ENCODE peak calls at places on chromosomes 6 and 20, in six cellular contexts. One of them, this sample, is unnamed.

GRCh38 chr6:88870728-88871330 is 92.6 kb downstream of the RNGTT start:
- DNase-seq in hepatocyte: peak; percentile 57
- DNase-seq in HCT116: peak; percentile 29
- DNase-seq in GM23338: peak; percentile 70
- DNase-seq in MM.1S: peak; percentile 61
- DNase-seq in PC-3: peak; percentile 73
- DNase-seq in this sample: peak; percentile 12

GRCh38 chr6:35044145-35044745 is 96.9 kb downstream of the TCP11 start:
- DNase-seq in GM23338: peak; percentile 36
- DNase-seq in PC-3: peak; percentile 65
- DNase-seq in hepatocyte: no peak
- DNase-seq in MM.1S: no peak
- DNase-seq in HCT116: no peak
- DNase-seq in this sample: no peak

GRCh38 chr6:36362551-36363389 is 24.7 kb downstream of the ETV7 start:
- DNase-seq in PC-3: no peak
- DNase-seq in hepatocyte: no peak
- DNase-seq in HCT116: no peak
- DNase-seq in GM23338: no peak
- DNase-seq in MM.1S: no peak
- DNase-seq in this sample: no peak

GRCh38 chr6:27495386-27496135 is 22.7 kb upstream of the ZNF184 start:
- DNase-seq in HCT116: peak; percentile 59
- DNase-seq in MM.1S: no peak
- DNase-seq in GM23338: peak; percentile 91
- DNase-seq in PC-3: peak; percentile 41
- DNase-seq in hepatocyte: peak; percentile 85
- DNase-seq in this sample: peak; percentile 44

GRCh38 chr6:7424967-7425807 is 35.6 kb downstream of the RIOK1 start:
- DNase-seq in MM.1S: no peak
- DNase-seq in GM23338: peak; percentile 40
- DNase-seq in hepatocyte: peak; percentile 72
- DNase-seq in PC-3: peak; percentile 77
- DNase-seq in HCT116: peak; percentile 24
- DNase-seq in this sample: peak; percentile 57

GRCh38 chr6:14635195-14635594 is 517.6 kb downstream of the CD83 start:
- DNase-seq in GM23338: no peak
- DNase-seq in hepatocyte: no peak
- DNase-seq in PC-3: no peak
- DNase-seq in MM.1S: peak; percentile 61
- DNase-seq in HCT116: no peak
- DNase-seq in this sample: no peak

GRCh38 chr6:125294925-125295324 is 6.8 kb downstream of the HDDC2 start:
- DNase-seq in GM23338: no peak
- DNase-seq in PC-3: no peak
- DNase-seq in hepatocyte: no peak
- DNase-seq in MM.1S: no peak
- DNase-seq in HCT116: no peak
- DNase-seq in this sample: no peak

GRCh38 chr6:10584607-10585006 is 63.5 kb downstream of the GCNT2 start:
- DNase-seq in HCT116: no peak
- DNase-seq in GM23338: no peak
- DNase-seq in MM.1S: no peak
- DNase-seq in hepatocyte: no peak
- DNase-seq in PC-3: no peak
- DNase-seq in this sample: no peak

GRCh38 chr6:129644567-129645015 is 65.4 kb downstream of the ARHGAP18 start:
- DNase-seq in GM23338: no peak
- DNase-seq in hepatocyte: no peak
- DNase-seq in HCT116: peak; percentile 75
- DNase-seq in MM.1S: no peak
- DNase-seq in PC-3: no peak
- DNase-seq in this sample: no peak

GRCh38 chr20:7836076-7836475 is 104.2 kb downstream of the HAO1 start:
- DNase-seq in GM23338: no peak
- DNase-seq in MM.1S: no peak
- DNase-seq in hepatocyte: no peak
- DNase-seq in PC-3: no peak
- DNase-seq in HCT116: no peak
- DNase-seq in this sample: no peak

GRCh38 chr6:47420394-47421371 is 56.9 kb upstream of the CD2AP start:
- DNase-seq in hepatocyte: peak; percentile 42
- DNase-seq in MM.1S: no peak
- DNase-seq in GM23338: no peak
- DNase-seq in HCT116: no peak
- DNase-seq in PC-3: peak; percentile 79
- DNase-seq in this sample: no peak

GRCh38 chr6:118283759-118284158 is 264.3 kb upstream of the PLN start:
- DNase-seq in PC-3: peak; percentile 71
- DNase-seq in hepatocyte: peak; percentile 81
- DNase-seq in MM.1S: peak; percentile 52
- DNase-seq in HCT116: peak; percentile 55
- DNase-seq in GM23338: peak; percentile 78
- DNase-seq in this sample: peak; percentile 66

GRCh38 chr6:168703970-168704369 is 263.0 kb downstream of the SMOC2 start:
- DNase-seq in PC-3: no peak
- DNase-seq in MM.1S: no peak
- DNase-seq in hepatocyte: no peak
- DNase-seq in GM23338: no peak
- DNase-seq in HCT116: no peak
- DNase-seq in this sample: no peak

GRCh38 chr6:148457137-148457842 is 114.7 kb downstream of the SASH1 start:
- DNase-seq in HCT116: no peak
- DNase-seq in hepatocyte: no peak
- DNase-seq in PC-3: peak; percentile 43
- DNase-seq in MM.1S: no peak
- DNase-seq in GM23338: no peak
- DNase-seq in this sample: no peak

DNA sequence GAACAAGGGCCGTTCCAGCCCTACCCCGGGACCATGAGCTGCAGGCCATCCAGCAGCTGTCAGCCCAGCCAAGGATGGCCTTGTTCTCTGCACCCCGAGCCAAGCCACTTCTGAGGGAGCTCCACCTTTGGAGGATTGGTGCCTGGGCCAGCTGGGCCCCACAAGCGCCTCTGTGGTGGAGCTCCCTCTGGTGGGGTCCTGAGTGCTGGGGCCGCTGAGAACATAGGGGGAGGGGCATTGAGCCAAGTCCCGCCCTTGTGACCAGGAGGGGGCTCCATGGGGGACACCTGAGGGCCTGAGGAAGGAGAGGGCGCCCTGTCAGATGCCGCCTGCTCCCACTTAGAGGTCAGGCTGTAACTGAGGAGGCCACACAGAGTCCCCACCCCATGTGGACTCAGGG is 43.2 kb downstream of the YTHDF1 start:
- DNase-seq in MM.1S: no peak
- DNase-seq in PC-3: peak; percentile 15
- DNase-seq in hepatocyte: no peak
- DNase-seq in GM23338: peak; percentile 80
- DNase-seq in HCT116: peak; percentile 15
- DNase-seq in this sample: peak; percentile 20
- TF ChIP-seq CTCF in MM.1S: peak; percentile 12
- TF ChIP-seq CTCF in PC-3: peak; percentile 49
- TF ChIP-seq CTCF in hepatocyte: no peak
- TF ChIP-seq CTCF in GM23338: peak; percentile 64
- TF ChIP-seq CTCF in HCT116: peak; percentile 62
- TF ChIP-seq CTCF in this sample: peak; percentile 33

DNA sequence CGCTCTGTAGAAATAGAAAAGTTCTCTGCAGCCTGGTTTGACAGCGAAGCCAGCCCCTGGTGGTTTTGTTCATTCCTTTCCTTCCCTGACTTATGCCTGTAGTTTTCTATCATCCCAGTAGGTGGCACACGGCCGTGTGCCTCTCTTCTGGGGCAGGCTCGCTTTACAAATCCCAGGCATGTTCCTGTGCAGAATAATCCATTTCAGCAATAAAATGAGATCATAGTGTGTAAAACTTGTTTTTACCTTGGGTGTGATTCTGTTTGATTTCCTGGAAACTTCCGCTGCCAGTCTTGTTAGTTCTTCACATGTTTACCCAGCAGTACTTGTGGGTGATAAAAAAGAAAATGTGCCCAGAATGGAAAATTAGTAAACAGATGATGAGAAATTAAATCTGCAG is 7.4 kb upstream of the INSM1 start:
- DNase-seq in GM23338: peak; percentile 75
- DNase-seq in PC-3: peak; percentile 89
- DNase-seq in MM.1S: peak; percentile 66
- DNase-seq in hepatocyte: peak; percentile 82
- DNase-seq in HCT116: peak; percentile 40
- DNase-seq in this sample: peak; percentile 21
- TF ChIP-seq EZH2 in GM23338: no peak
- TF ChIP-seq EZH2 in PC-3: no peak
- TF ChIP-seq EZH2 in MM.1S: no peak
- TF ChIP-seq EZH2 in hepatocyte: no peak
- TF ChIP-seq EZH2 in HCT116: no peak
- TF ChIP-seq EZH2 in this sample: no peak

GRCh38 chr20:24790746-24791283 is 158.3 kb upstream of the CST7 start:
- DNase-seq in HCT116: no peak
- DNase-seq in MM.1S: no peak
- DNase-seq in GM23338: peak; percentile 23
- DNase-seq in hepatocyte: no peak
- DNase-seq in PC-3: no peak
- DNase-seq in this sample: no peak
- H3K9me2 ChIP-seq in HCT116: no peaks in the 10 kb centered on the region
- H3K9me2 ChIP-seq in MM.1S: no peaks in the 10 kb centered on the region
- H3K9me2 ChIP-seq in GM23338: peaks cover 4% of the 10 kb centered on the region
- H3K9me2 ChIP-seq in hepatocyte: no peaks in the 10 kb centered on the region
- H3K9me2 ChIP-seq in PC-3: no peaks in the 10 kb centered on the region
- H3K9me2 ChIP-seq in this sample: no peaks in the 10 kb centered on the region

GRCh38 chr6:56230976-56231566 is 16.3 kb downstream of the COL21A1 start:
- DNase-seq in PC-3: peak; percentile 71
- DNase-seq in HCT116: no peak
- DNase-seq in GM23338: no peak
- DNase-seq in MM.1S: no peak
- DNase-seq in hepatocyte: no peak
- DNase-seq in this sample: no peak
- TF ChIP-seq CTCF in PC-3: no peak
- TF ChIP-seq CTCF in HCT116: no peak
- TF ChIP-seq CTCF in GM23338: no peak
- TF ChIP-seq CTCF in MM.1S: no peak
- TF ChIP-seq CTCF in hepatocyte: no peak
- TF ChIP-seq CTCF in this sample: no peak

DNA sequence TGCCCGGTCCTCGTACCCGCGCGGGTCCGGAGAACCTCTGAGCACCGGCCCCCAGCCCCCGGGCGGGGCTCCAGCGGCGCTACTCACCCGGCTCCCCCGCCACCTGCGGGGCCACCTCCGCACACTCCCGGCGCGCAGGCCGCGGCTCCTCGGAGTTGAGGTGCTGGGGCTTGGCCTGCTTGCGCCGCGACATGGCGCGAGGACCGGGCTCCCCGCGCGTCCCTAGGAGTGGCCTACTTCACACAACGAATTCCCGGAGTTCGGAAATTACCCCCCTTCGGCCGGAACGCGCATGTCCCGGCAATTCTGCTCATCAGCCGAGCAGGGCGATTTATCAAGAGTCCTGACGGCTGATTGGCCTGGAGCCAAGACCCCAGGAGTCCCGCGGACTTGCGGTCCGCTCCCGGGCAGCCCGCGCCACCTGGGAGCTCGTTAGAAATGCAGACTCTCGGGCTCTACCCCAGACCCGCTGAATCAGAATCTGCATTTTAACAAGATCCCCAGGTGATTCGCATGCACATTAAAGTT is 86.5 kb downstream of the ZFP64 start:
- DNase-seq in GM23338: peak; percentile 85
- DNase-seq in hepatocyte: peak; percentile 46
- DNase-seq in PC-3: no peak
- DNase-seq in MM.1S: no peak
- DNase-seq in HCT116: no peak
- DNase-seq in this sample: peak; percentile 62
- TF ChIP-seq EZH2 in GM23338: no peak
- TF ChIP-seq EZH2 in hepatocyte: peak; percentile 87
- TF ChIP-seq EZH2 in PC-3: no peak
- TF ChIP-seq EZH2 in MM.1S: no peak
- TF ChIP-seq EZH2 in HCT116: no peak
- TF ChIP-seq EZH2 in this sample: no peak

GRCh38 chr6:79089552-79090404 is 11.7 kb upstream of the PHIP start:
- DNase-seq in MM.1S: no peak
- DNase-seq in hepatocyte: no peak
- DNase-seq in HCT116: no peak
- DNase-seq in PC-3: no peak
- DNase-seq in GM23338: no peak
- DNase-seq in this sample: no peak
- H3K9me2 ChIP-seq in MM.1S: no peaks in the 10 kb centered on the region
- H3K9me2 ChIP-seq in hepatocyte: no peaks in the 10 kb centered on the region
- H3K9me2 ChIP-seq in HCT116: no peaks in the 10 kb centered on the region
- H3K9me2 ChIP-seq in PC-3: no peaks in the 10 kb centered on the region
- H3K9me2 ChIP-seq in GM23338: no peaks in the 10 kb centered on the region
- H3K9me2 ChIP-seq in this sample: no peaks in the 10 kb centered on the region

GRCh38 chr20:34829191-34829590 is 3.7 kb upstream of the NCOA6 start:
- DNase-seq in HCT116: no peak
- DNase-seq in GM23338: peak; percentile 60
- DNase-seq in PC-3: no peak
- DNase-seq in MM.1S: no peak
- DNase-seq in hepatocyte: no peak
- DNase-seq in this sample: no peak
- TF ChIP-seq CTCF in HCT116: peak; percentile 14
- TF ChIP-seq CTCF in GM23338: peak; percentile 35
- TF ChIP-seq CTCF in PC-3: peak; percentile 11
- TF ChIP-seq CTCF in MM.1S: no peak
- TF ChIP-seq CTCF in hepatocyte: no peak
- TF ChIP-seq CTCF in this sample: peak; percentile 10

GRCh38 chr6:170282512-170283158 is 8.2 kb downstream of the DLL1 start:
- DNase-seq in hepatocyte: no peak
- DNase-seq in HCT116: no peak
- DNase-seq in GM23338: no peak
- DNase-seq in MM.1S: no peak
- DNase-seq in PC-3: no peak
- DNase-seq in this sample: no peak
- TF ChIP-seq EZH2 in hepatocyte: no peak
- TF ChIP-seq EZH2 in HCT116: no peak
- TF ChIP-seq EZH2 in GM23338: no peak
- TF ChIP-seq EZH2 in MM.1S: no peak
- TF ChIP-seq EZH2 in PC-3: no peak
- TF ChIP-seq EZH2 in this sample: no peak

DNA sequence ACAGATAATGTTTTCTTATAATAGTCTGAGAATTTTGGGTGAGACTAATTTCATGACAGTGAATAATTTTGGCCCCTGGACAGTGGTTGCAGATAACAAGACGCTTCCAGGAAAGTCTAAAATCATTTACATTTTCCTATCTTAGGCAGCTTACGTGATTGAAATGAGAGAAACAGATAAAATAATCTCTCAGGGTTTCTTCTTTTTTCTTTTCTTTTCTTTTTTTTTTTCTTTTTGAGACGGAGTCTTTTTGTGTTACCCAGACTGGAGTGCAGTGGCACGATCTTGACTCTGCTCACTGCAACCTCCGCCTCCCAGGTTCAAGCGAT is 4.2 kb upstream of the SERPINB1 start:
- DNase-seq in GM23338: no peak
- DNase-seq in MM.1S: no peak
- DNase-seq in hepatocyte: no peak
- DNase-seq in PC-3: no peak
- DNase-seq in HCT116: no peak
- DNase-seq in this sample: no peak
- H3K9me2 ChIP-seq in GM23338: no peaks in the 10 kb centered on the region
- H3K9me2 ChIP-seq in MM.1S: no peaks in the 10 kb centered on the region
- H3K9me2 ChIP-seq in hepatocyte: no peaks in the 10 kb centered on the region
- H3K9me2 ChIP-seq in PC-3: no peaks in the 10 kb centered on the region
- H3K9me2 ChIP-seq in HCT116: no peaks in the 10 kb centered on the region
- H3K9me2 ChIP-seq in this sample: no peaks in the 10 kb centered on the region

DNA sequence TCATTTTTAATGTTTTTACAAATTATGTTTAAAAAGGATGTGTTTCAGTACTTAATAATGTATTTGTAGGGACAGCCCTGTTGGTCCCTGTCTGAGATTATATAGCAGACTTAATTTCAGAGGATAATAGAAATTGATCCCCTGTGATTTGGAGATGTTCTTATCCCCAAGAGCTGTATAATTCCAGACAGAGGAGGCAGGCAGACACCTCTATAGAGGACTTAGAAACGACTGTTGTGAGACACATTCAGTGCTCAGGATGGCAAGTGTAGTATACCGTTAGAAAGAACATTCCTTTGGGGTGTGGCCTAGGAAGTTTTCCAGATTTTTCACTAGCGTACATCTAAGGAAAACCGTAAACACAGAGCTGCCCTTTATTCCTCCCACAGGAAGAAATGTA is 117.8 kb downstream of the MAP3K4 start:
- DNase-seq in GM23338: no peak
- DNase-seq in HCT116: no peak
- DNase-seq in PC-3: no peak
- DNase-seq in MM.1S: no peak
- DNase-seq in hepatocyte: no peak
- DNase-seq in this sample: no peak
- TF ChIP-seq CTCF in GM23338: no peak
- TF ChIP-seq CTCF in HCT116: no peak
- TF ChIP-seq CTCF in PC-3: no peak
- TF ChIP-seq CTCF in MM.1S: no peak
- TF ChIP-seq CTCF in hepatocyte: no peak
- TF ChIP-seq CTCF in this sample: no peak